ENCODE peak calls at places on chromosomes 7 and 10, in four cellular contexts. Y is transverse colon, U is upper lobe of left lung, B is spleen. C is an unnamed sample.
A peak's percentile ranks its signal among the peaks of the same experiment; 100 is the strongest.

GRCh38 chr7:115099906-115100305 is 178.0 kb downstream of the MDFIC start:
- DNase-seq in B (no peak), Y (no peak), U (no peak), C (no peak)

GRCh38 chr7:105136221-105136620 is 122.2 kb downstream of the KMT2E start:
- DNase-seq in Y (no peak), B (no peak), U (no peak), C (no peak)

GRCh38 chr10:119680668-119681070 is 29.5 kb downstream of the BAG3 start:
- DNase-seq in Y (no peak), U (no peak), B (no peak), C (no peak)

GRCh38 chr7:81516898-81517297 is 252.9 kb downstream of the HGF start:
- DNase-seq in Y (no peak), U (no peak), B (no peak), C (no peak)

GRCh38 chr7:25619963-25620799 is 391.9 kb upstream of the NPVF start:
- DNase-seq in B (no peak), U (peak; percentile 32), Y (peak; percentile 38), C (no peak)

GRCh38 chr10:128606041-128606440 is 479.8 kb upstream of the MKI67 start:
- DNase-seq in U (no peak), B (no peak), Y (no peak), C (no peak)

GRCh38 chr7:78197447-78197846 is 398.9 kb downstream of the PHTF2 start:
- DNase-seq in U (no peak), Y (no peak), B (no peak), C (no peak)

GRCh38 chr7:150778738-150779301 is 21.3 kb downstream of the TMEM176B start:
- DNase-seq in Y (peak; percentile 91), U (peak; percentile 83), B (peak; percentile 91), C (peak; percentile 91)

GRCh38 chr10:3105905-3106304 is 38.6 kb downstream of the PFKP start:
- DNase-seq in B (no peak), U (no peak), Y (no peak), C (no peak)

GRCh38 chr7:80129785-80130184 is 4.8 kb upstream of the GNAI1 start:
- DNase-seq in U (no peak), Y (peak; percentile 25), B (no peak), C (no peak)

GRCh38 chr7:76281706-76282343 is 20.6 kb upstream of the HSPB1 start:
- DNase-seq in Y (no peak), B (no peak), U (no peak), C (no peak)

GRCh38 chr7:117873056-117873932 is at the start of gene CTTNBP2:
- DNase-seq in B (peak; percentile 83), Y (peak; percentile 47), U (peak; percentile 53), C (peak; percentile 45)

GRCh38 chr7:118918556-118918955 is 694.1 kb downstream of the ANKRD7 start:
- DNase-seq in Y (no peak), B (no peak), U (no peak), C (no peak)

GRCh38 chr7:157930441-157930840 is 593.6 kb downstream of the DNAJB6 start:
- DNase-seq in Y (no peak), U (no peak), B (no peak), C (no peak)

GRCh38 chr10:32237644-32238345 is 109.2 kb downstream of the EPC1 start:
- DNase-seq in B (no peak), Y (no peak), U (no peak), C (no peak)

GRCh38 chr10:132110713-132111112 is 45.0 kb downstream of the JAKMIP3 start:
- DNase-seq in Y (no peak), U (peak; percentile 9), B (no peak), C (peak; percentile 14)

GRCh38 chr10:4025339-4025738 is 240.3 kb upstream of the KLF6 start:
- DNase-seq in Y (no peak), B (no peak), U (no peak), C (no peak)

GRCh38 chr10:104664205-104664604 is 23.1 kb downstream of the SORCS3 start:
- DNase-seq in U (no peak), B (no peak), Y (no peak), C (no peak)

GRCh38 chr10:110405401-110405800 is 92.3 kb upstream of the DUSP5 start:
- DNase-seq in U (no peak), B (no peak), Y (no peak), C (no peak)

GRCh38 chr7:41463770-41464470 is 239.0 kb downstream of the INHBA start:
- DNase-seq in Y (no peak), B (no peak), U (no peak), C (no peak)

GRCh38 chr10:129035052-129035805 is 431.8 kb upstream of the MGMT start:
- DNase-seq in B (peak; percentile 80), Y (peak; percentile 19), U (no peak), C (no peak)

GRCh38 chr10:97454330-97455036 is 8.5 kb downstream of the ZDHHC16 start:
- DNase-seq in U (peak; percentile 60), B (no peak), Y (no peak), C (no peak)

GRCh38 chr10:124125305-124126116 is 32.1 kb upstream of the CHST15 start:
- DNase-seq in B (no peak), U (no peak), Y (no peak), C (no peak)

GRCh38 chr10:54906940-54907339 is 105.9 kb upstream of the PCDH15 start:
- DNase-seq in U (no peak), B (no peak), Y (no peak), C (no peak)

GRCh38 chr7:309586-310228 is 19.7 kb downstream of the FOXL3 start:
- DNase-seq in B (peak; percentile 45), Y (no peak), U (no peak), C (peak; percentile 31)

GRCh38 chr10:130065251-130065650 is 45.4 kb downstream of the C10orf143 start:
- DNase-seq in B (no peak), U (no peak), Y (no peak), C (no peak)

GRCh38 chr10:130064783-130065182 is 45.8 kb downstream of the C10orf143 start:
- DNase-seq in B (no peak), Y (no peak), U (no peak), C (no peak)

GRCh38 chr10:130067893-130068292 is 42.7 kb downstream of the C10orf143 start:
- DNase-seq in Y (no peak), B (no peak), U (no peak), C (no peak)

GRCh38 chr10:130062976-130063375 is 47.7 kb downstream of the C10orf143 start:
- DNase-seq in Y (no peak), U (no peak), B (no peak), C (no peak)

DNA sequence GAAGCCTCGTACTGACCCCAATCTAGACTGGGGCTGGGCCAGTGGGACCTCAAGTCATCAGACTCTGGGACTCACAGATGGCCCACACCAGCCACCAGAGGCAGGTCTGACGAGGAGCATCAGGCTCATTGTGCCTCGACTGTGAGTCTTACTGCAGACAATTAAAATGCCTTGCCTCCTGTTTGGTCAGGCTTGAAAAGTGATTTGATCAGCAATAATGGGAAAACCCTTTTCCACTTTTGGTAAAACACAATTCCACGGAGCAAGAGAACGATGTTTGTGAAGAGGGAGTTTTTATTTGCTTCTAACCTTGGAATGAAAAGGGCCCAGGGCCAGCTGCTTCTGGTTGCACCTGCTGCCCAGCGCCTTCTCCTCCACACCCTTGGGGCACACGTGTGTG is 43.9 kb downstream of the C10orf143 start:
- DNase-seq in U (no peak), B (no peak), Y (no peak), C (no peak)
- H3K4me1 ChIP-seq in U (no peaks in the 10 kb centered on the region), B (no peaks in the 10 kb centered on the region), Y (no peaks in the 10 kb centered on the region), C (no peaks in the 10 kb centered on the region)

DNA sequence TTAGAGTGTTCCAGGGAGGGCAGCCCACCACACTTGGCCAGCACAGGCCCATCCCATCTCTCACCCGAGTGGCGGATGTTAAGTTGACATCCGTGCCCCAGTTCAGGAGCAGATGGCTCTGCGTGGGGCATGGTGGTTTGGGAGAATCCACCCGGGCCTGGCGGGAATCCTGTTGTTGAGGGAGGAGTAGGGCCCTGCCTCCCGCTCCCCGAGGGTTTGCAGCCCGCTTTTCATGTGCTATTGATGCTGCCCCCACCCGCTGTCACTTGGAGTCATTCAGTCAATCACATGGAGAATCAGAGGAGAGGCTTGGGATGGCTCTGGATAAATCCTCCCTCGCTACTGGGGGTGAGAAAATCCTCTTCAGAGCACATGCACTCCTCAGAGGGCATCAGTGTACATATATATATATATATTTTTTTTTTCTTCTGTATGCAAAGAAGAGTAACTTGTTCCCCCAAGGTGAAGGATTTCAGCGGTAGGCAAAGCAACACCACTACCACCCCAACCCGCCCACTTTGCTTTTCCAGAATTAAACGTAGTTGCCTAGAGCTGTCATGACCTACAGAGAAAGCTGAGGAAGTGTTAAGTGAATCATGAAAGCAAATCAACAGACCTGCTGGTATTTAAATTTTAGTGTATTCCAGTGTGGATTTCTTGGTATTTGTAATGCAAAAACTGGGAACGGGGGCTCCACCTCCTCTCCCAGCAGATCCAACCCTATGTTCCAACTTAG is 450.7 kb upstream of the GALNT17 start:
- DNase-seq in U (no peak), Y (no peak), B (no peak), C (no peak)
- H3K4me3 ChIP-seq in U (no peak overlapping the region), Y (no peak overlapping the region), B (no peak overlapping the region), C (peak overlapping the region; percentile 24)

GRCh38 chr10:31032515-31033132 is 959 bp upstream of the ZNF438 start:
- DNase-seq in B (peak; percentile 83), Y (peak; percentile 24), U (no peak), C (no peak)

GRCh38 chr10:31036209-31036608 is 4.5 kb upstream of the ZNF438 start:
- DNase-seq in B (no peak), U (no peak), Y (no peak), C (no peak)

GRCh38 chr10:31033166-31033565 is 1.5 kb upstream of the ZNF438 start:
- DNase-seq in U (no peak), Y (no peak), B (no peak), C (no peak)

GRCh38 chr10:31031666-31032514 is at the start of gene ZNF438:
- DNase-seq in B (peak; percentile 99), U (peak; percentile 98), Y (peak; percentile 98), C (peak; percentile 98)

DNA sequence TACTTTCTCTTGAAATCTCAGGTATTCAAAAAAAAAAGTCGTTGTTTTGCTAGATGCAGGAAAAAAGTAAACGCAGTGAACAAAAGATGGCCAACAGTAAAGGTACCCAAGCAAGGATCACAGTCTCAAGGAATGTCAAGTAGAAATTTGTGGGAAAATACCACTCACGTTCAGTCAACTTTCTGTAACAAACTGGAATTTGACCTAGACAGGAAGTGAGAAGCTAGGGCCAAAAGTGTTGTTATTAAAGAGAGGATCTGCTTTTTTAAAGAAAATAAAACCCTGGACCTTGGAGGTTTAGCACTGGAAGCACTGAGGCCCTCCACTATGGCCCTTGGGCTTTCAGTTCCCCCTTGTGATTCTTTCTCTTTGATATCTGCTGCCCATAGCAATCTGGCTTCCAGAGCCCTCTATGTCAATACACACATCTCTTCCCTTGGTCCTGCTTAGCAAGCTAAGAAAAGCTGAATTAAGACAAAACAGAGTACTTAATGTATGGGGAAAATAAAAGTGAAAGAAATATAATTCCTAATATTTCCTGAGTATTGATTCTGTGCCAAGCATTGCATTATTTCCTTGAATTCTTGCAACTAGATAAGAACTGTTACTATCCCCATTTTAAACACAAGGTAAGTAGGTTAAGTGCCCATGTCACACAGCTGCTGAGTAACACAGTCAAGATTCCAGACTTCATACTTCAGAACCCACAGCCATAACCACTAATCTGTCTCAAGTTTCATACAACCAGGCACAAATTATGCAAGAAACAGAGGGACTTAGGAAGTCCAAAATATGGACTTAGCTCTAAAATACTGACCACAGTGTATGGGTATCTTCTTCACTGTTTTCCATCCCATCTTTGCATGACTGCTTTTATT is 2.6 kb upstream of the ZNF438 start:
- DNase-seq in U (no peak), B (no peak), Y (no peak), C (no peak)
- TF ChIP-seq POLR2A in U (no peak), B (no peak), Y (no peak), C (no peak)

DNA sequence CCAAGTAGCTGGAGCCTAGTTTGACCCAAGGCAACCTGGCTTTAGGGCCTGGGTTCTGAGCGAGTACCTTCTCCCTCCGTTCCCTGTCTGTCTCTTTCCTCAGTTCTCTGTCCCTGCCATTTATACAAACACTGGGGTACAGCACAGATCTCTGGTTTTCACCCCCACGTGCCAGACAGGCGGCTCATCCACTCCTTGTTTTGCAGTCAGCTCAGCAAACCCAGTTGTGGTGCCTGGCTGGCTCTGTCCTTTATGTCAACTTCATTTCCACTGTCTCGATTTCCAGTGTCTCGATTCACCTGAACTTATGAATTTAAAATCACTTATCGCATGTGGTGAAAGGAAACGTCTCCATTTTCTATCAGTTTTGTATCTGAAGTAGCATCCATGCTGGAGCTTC is 230.8 kb downstream of the FRMD4A start:
- DNase-seq in B (no peak), U (no peak), Y (no peak), C (no peak)
- H3K4me1 ChIP-seq in B (no peaks in the 10 kb centered on the region), U (no peaks in the 10 kb centered on the region), Y (no peaks in the 10 kb centered on the region), C (no peaks in the 10 kb centered on the region)

C was measured in heart left ventricle.